ENCODE peak calls at places on chromosome X, in four cellular contexts. One of them, this sample, is unnamed.

GRCh38 chrX:40459576-40460158 is 121.1 kb upstream of the ATP6AP2 start:
- DNase-seq in HepG2: no peak
- DNase-seq in GM12878: no peak
- DNase-seq in K562: no peak
- DNase-seq in this sample: peak; percentile 49

GRCh38 chrX:24506082-24506481 is 41.0 kb downstream of the PDK3 start:
- DNase-seq in HepG2: no peak
- DNase-seq in GM12878: peak; percentile 12
- DNase-seq in K562: no peak
- DNase-seq in this sample: no peak

GRCh38 chrX:20545538-20545937 is 278.8 kb upstream of the RPS6KA3 start:
- DNase-seq in HepG2: no peak
- DNase-seq in GM12878: no peak
- DNase-seq in K562: no peak
- DNase-seq in this sample: no peak

GRCh38 chrX:15465347-15465746 is 27.8 kb downstream of the PIR start:
- DNase-seq in HepG2: no peak
- DNase-seq in GM12878: peak; percentile 16
- DNase-seq in K562: no peak
- DNase-seq in this sample: no peak

GRCh38 chrX:111352424-111352823 is 59.6 kb downstream of the DCX start:
- DNase-seq in HepG2: peak; percentile 0
- DNase-seq in GM12878: no peak
- DNase-seq in K562: no peak
- DNase-seq in this sample: no peak

GRCh38 chrX:46327229-46328081 is 217.8 kb downstream of the ZNF674 start:
- DNase-seq in HepG2: peak; percentile 92
- DNase-seq in GM12878: no peak
- DNase-seq in K562: no peak
- DNase-seq in this sample: peak; percentile 81

GRCh38 chrX:101206471-101206870 is 13.1 kb upstream of the DRP2 start:
- DNase-seq in HepG2: peak; percentile 16
- DNase-seq in GM12878: no peak
- DNase-seq in K562: peak; percentile 30
- DNase-seq in this sample: no peak

GRCh38 chrX:18992829-18993228 is 8.9 kb upstream of the PHKA2 start:
- DNase-seq in HepG2: no peak
- DNase-seq in GM12878: no peak
- DNase-seq in K562: no peak
- DNase-seq in this sample: no peak

GRCh38 chrX:56233682-56234081 is 1.5 kb downstream of the KLF8 start:
- DNase-seq in HepG2: no peak
- DNase-seq in GM12878: peak; percentile 60
- DNase-seq in K562: no peak
- DNase-seq in this sample: peak; percentile 38

GRCh38 chrX:30224541-30224940 is 5.9 kb upstream of the MAGEB3 start:
- DNase-seq in HepG2: no peak
- DNase-seq in GM12878: no peak
- DNase-seq in K562: no peak
- DNase-seq in this sample: no peak

GRCh38 chrX:46330981-46331380 is 214.2 kb downstream of the ZNF674 start:
- DNase-seq in HepG2: no peak
- DNase-seq in GM12878: no peak
- DNase-seq in K562: no peak
- DNase-seq in this sample: no peak

GRCh38 chrX:38352362-38352761 is at the start of gene OTC:
- DNase-seq in HepG2: no peak
- DNase-seq in GM12878: no peak
- DNase-seq in K562: no peak
- DNase-seq in this sample: no peak

GRCh38 chrX:72306085-72306801 is 529 bp upstream of the CITED1 start:
- DNase-seq in HepG2: no peak
- DNase-seq in GM12878: no peak
- DNase-seq in K562: peak; percentile 23
- DNase-seq in this sample: peak; percentile 56

GRCh38 chrX:16848541-16848940 is 21.6 kb downstream of the RBBP7 start:
- DNase-seq in HepG2: no peak
- DNase-seq in GM12878: no peak
- DNase-seq in K562: no peak
- DNase-seq in this sample: no peak

GRCh38 chrX:19870206-19870605 is 17.2 kb downstream of the SH3KBP1 start:
- DNase-seq in HepG2: no peak
- DNase-seq in GM12878: no peak
- DNase-seq in K562: no peak
- DNase-seq in this sample: no peak

GRCh38 chrX:72713130-72713529 is 976 bp downstream of the PHKA1 start:
- DNase-seq in HepG2: no peak
- DNase-seq in GM12878: no peak
- DNase-seq in K562: no peak
- DNase-seq in this sample: no peak

GRCh38 chrX:111095974-111096870 is at the start of gene PAK3:
- DNase-seq in HepG2: no peak
- DNase-seq in GM12878: no peak
- DNase-seq in K562: no peak
- DNase-seq in this sample: peak; percentile 53

GRCh38 chrX:48833531-48834138 is 1.8 kb downstream of the PCSK1N start:
- DNase-seq in HepG2: peak; percentile 10
- DNase-seq in GM12878: no peak
- DNase-seq in K562: no peak
- DNase-seq in this sample: no peak

GRCh38 chrX:151896734-151897474 is 15.8 kb upstream of the MAGEA4 start:
- DNase-seq in HepG2: no peak
- DNase-seq in GM12878: no peak
- DNase-seq in K562: no peak
- DNase-seq in this sample: no peak

GRCh38 chrX:109952985-109953905 is 49.7 kb upstream of the TMEM164 start:
- DNase-seq in HepG2: no peak
- DNase-seq in GM12878: peak; percentile 12
- DNase-seq in K562: no peak
- DNase-seq in this sample: no peak

GRCh38 chrX:106927023-106927422 is 6.8 kb downstream of the CLDN2 start:
- DNase-seq in HepG2: no peak
- DNase-seq in GM12878: no peak
- DNase-seq in K562: no peak
- DNase-seq in this sample: no peak

GRCh38 chrX:52363247-52363883 is 5.5 kb upstream of the XAGE2 start:
- DNase-seq in HepG2: no peak
- DNase-seq in GM12878: no peak
- DNase-seq in K562: peak; percentile 70
- DNase-seq in this sample: no peak

GRCh38 chrX:153763989-153764755 is at the start of gene PLXNB3:
- DNase-seq in HepG2: peak; percentile 57
- DNase-seq in GM12878: peak; percentile 0
- DNase-seq in K562: peak; percentile 58
- DNase-seq in this sample: peak; percentile 87

GRCh38 chrX:20197641-20198210 is 56.1 kb upstream of the EIF1AX start:
- DNase-seq in HepG2: no peak
- DNase-seq in GM12878: no peak
- DNase-seq in K562: no peak
- DNase-seq in this sample: no peak

GRCh38 chrX:16462912-16463311 is 187.0 kb upstream of the S100G start:
- DNase-seq in HepG2: no peak
- DNase-seq in GM12878: no peak
- DNase-seq in K562: no peak
- DNase-seq in this sample: no peak

GRCh38 chrX:149962859-149963757 is 24.8 kb upstream of the EOLA2 start:
- DNase-seq in HepG2: peak; percentile 23
- DNase-seq in GM12878: peak; percentile 5
- DNase-seq in K562: no peak
- DNase-seq in this sample: no peak

GRCh38 chrX:16628954-16629595 is 20.9 kb upstream of the S100G start:
- DNase-seq in HepG2: no peak
- DNase-seq in GM12878: no peak
- DNase-seq in K562: peak; percentile 57
- DNase-seq in this sample: peak; percentile 49

GRCh38 chrX:150163956-150164726 is 199.0 kb upstream of the MAMLD1 start:
- DNase-seq in HepG2: no peak
- DNase-seq in GM12878: no peak
- DNase-seq in K562: no peak
- DNase-seq in this sample: no peak

GRCh38 chrX:107751127-107751526 is 24.5 kb downstream of the TSC22D3 start:
- DNase-seq in HepG2: no peak
- DNase-seq in GM12878: no peak
- DNase-seq in K562: no peak
- DNase-seq in this sample: no peak

GRCh38 chrX:13180807-13181206 is 136.4 kb upstream of the FAM9C start:
- DNase-seq in HepG2: no peak
- DNase-seq in GM12878: no peak
- DNase-seq in K562: no peak
- DNase-seq in this sample: no peak

GRCh38 chrX:71514367-71515038 is 18.4 kb upstream of the OGT start:
- DNase-seq in HepG2: no peak
- DNase-seq in GM12878: peak; percentile 58
- DNase-seq in K562: no peak
- DNase-seq in this sample: no peak

GRCh38 chrX:107715331-107716044 is 60.1 kb downstream of the TSC22D3 start:
- DNase-seq in HepG2: no peak
- DNase-seq in GM12878: no peak
- DNase-seq in K562: no peak
- DNase-seq in this sample: no peak

GRCh38 chrX:2693123-2693438 is 2.0 kb downstream of the CD99 start:
- DNase-seq in HepG2: no peak
- DNase-seq in GM12878: no peak
- DNase-seq in K562: no peak
- DNase-seq in this sample: no peak

GRCh38 chrX:2692221-2693122 is 1.4 kb downstream of the CD99 start:
- DNase-seq in HepG2: no peak
- DNase-seq in GM12878: no peak
- DNase-seq in K562: peak; percentile 51
- DNase-seq in this sample: no peak

GRCh38 chrX:2689773-2690666 is 1.1 kb upstream of the CD99 start:
- DNase-seq in HepG2: peak; percentile 78
- DNase-seq in GM12878: no peak
- DNase-seq in K562: no peak
- DNase-seq in this sample: no peak

GRCh38 chrX:2690856-2691542 is at the start of gene CD99:
- DNase-seq in HepG2: peak; percentile 80
- DNase-seq in GM12878: peak; percentile 46
- DNase-seq in K562: peak; percentile 91
- DNase-seq in this sample: no peak

DNA sequence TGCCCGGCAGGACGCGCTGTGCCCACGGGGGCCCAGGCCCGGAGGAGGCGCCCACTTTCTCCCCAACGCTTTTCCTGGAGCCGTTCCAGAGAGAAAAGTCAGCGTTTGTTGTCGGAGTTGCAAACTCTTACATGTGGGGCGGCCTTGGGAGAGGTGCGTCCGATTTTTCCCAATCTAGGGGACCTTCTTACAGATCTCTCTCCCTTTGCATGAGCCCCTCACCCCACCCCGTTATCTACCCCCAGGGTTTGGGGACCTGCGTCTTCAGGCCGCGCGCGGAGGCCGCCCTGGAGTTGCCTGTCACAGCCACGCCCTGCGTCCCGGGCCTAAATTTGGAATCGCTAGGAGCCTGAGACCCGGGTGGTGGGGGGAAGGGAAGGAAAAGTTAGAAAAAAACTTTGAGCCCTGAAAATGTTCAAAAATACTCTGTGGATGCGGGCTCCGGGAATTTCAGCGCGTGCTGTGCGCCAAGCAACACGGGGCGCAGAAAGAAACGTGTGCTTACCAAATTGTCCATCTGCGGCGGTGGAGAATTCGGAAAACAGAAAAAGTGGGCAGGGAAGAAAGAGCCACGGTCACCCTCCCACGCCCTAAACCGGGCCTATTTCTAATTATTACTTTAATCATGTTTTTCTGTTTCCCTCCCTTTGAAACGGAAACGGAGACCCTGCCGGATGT is 587 bp downstream of the CD99 start:
- DNase-seq in HepG2: no peak
- DNase-seq in GM12878: no peak
- DNase-seq in K562: peak; percentile 36
- DNase-seq in this sample: no peak
- TF ChIP-seq EZH2 in HepG2: no peak
- TF ChIP-seq EZH2 in GM12878: no peak
- TF ChIP-seq EZH2 in K562: no peak
- TF ChIP-seq EZH2 in this sample: no peak

GRCh38 chrX:118530537-118530936 is 34.9 kb downstream of the DOCK11 start:
- DNase-seq in HepG2: no peak
- DNase-seq in GM12878: no peak
- DNase-seq in K562: no peak
- DNase-seq in this sample: no peak
- H3K4me2 ChIP-seq in HepG2: no peak overlapping the region
- H3K4me2 ChIP-seq in GM12878: peak overlapping the region; percentile 43
- H3K4me2 ChIP-seq in K562: peak overlapping the region; percentile 32
- H3K4me2 ChIP-seq in this sample: no peak overlapping the region

DNA sequence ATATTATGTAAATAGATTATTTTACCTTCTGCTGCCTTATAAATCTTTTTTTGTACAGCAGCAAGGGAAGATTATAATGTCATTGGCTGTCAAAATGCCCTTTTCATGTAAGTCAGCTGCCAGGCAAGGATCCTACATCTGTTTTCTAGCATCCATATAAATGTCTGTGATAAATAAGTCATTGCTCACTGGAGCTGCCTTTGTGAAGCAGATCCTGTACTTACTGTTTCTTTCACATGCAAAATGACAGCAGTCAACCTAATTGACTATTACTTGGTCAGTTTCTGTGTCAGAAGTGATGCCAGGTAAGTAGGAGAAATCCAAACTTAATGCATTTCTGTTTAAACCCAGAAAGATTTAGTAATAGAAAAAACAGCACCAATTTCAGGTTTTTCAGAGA is 620.7 kb downstream of the RPA4 start:
- DNase-seq in HepG2: no peak
- DNase-seq in GM12878: no peak
- DNase-seq in K562: no peak
- DNase-seq in this sample: no peak
- TF ChIP-seq EP300 in HepG2: no peak
- TF ChIP-seq EP300 in GM12878: no peak
- TF ChIP-seq EP300 in K562: no peak
- TF ChIP-seq EP300 in this sample: no peak

DNA sequence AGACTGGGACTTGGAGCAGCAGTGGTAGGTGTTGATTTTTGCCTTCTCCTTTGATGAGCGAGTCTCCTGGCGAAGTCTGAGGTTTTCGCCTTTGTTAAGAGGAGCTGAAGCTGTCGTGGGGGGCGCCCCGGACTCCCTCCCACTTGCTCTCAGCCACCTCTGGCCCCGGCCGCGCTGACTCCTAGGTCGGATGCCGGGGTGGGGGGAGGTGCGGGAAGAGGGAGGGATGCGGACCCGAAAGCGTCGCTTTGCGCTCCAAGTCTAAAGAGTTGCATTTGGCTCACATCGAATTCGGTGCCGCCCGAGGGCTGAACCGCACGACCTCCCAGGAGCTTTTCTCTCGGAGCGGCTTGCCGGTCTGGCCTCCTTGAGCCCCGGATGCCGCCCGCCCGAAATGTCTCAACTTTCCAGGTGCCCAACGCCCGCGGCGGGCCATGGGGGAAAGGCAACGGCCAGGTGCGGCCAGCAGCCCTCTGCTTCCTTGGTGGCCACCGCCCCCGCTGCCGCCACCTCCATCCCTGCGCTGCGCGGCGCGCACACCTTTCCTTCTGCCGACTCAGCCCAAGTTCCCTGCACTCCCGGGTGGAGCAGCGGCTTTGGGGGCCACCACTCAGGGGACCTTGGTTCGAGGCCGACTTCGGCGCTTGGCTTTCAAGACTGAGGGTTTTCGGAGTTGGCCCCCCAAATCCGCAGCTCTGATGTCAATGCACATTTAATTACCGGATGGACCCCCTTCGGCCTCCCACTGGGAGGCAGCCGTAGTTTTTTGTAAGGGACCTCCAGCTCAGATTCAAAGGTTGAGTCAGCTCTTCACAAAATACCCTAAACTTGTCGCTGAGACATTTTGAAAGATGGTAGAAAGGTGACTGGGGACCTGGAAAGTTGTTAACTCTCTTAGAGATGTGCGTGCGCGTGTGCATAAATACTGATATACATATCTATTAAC is 977 bp downstream of the AFF2 start:
- DNase-seq in HepG2: no peak
- DNase-seq in GM12878: no peak
- DNase-seq in K562: no peak
- DNase-seq in this sample: no peak
- TF ChIP-seq EZH2 in HepG2: peak; percentile 83
- TF ChIP-seq EZH2 in GM12878: no peak
- TF ChIP-seq EZH2 in K562: no peak
- TF ChIP-seq EZH2 in this sample: no peak

This sample was measured in H1.